ENCODE peak calls at places on chromosomes 2 and 18, in four cellular contexts. Z, K, L and R are unnamed samples.

GRCh38 chr2:72148975-72149555 is 1.4 kb upstream of the CYP26B1 start:
- DNase-seq in Z (no peak), K (peak), L (no peak), R (no peak)

GRCh38 chr18:5462227-5462626 is 81.6 kb downstream of the EPB41L3 start:
- DNase-seq in Z (no peak), K (no peak), L (no peak), R (peak)

GRCh38 chr2:28166956-28167355 is 225.7 kb upstream of the FOSL2 start:
- DNase-seq in Z (no peak), K (no peak), L (no peak), R (no peak)

GRCh38 chr2:171411791-171412483 is 21.9 kb downstream of the METTL8 start:
- DNase-seq in Z (no peak), K (no peak), L (no peak), R (no peak)

GRCh38 chr2:120994301-120994700 is 258.6 kb downstream of the GLI2 start:
- DNase-seq in Z (no peak), K (no peak), L (no peak), R (no peak)

GRCh38 chr2:47173986-47174730 is 19.1 kb upstream of the STPG4 start:
- DNase-seq in Z (no peak), K (no peak), L (no peak), R (no peak)

GRCh38 chr2:216904974-216905373 is 45.1 kb upstream of the TNP1 start:
- DNase-seq in Z (no peak), K (no peak), L (no peak), R (no peak)

GRCh38 chr2:29011650-29012060 is 30.6 kb downstream of the TOGARAM2 start:
- DNase-seq in Z (no peak), K (no peak), L (no peak), R (no peak)

GRCh38 chr18:3451166-3451988 is 1.4 kb downstream of the TGIF1 start:
- DNase-seq in Z (no peak), K (peak), L (no peak), R (peak)

GRCh38 chr18:3453540-3454364 is 3.8 kb downstream of the TGIF1 start:
- DNase-seq in Z (no peak), K (peak), L (no peak), R (no peak)

GRCh38 chr18:3452750-3453539 is 3.0 kb downstream of the TGIF1 start:
- DNase-seq in Z (no peak), K (peak), L (no peak), R (no peak)

GRCh38 chr18:3450358-3451107 is 561 bp downstream of the TGIF1 start:
- DNase-seq in Z (no peak), K (peak), L (no peak), R (no peak)

GRCh38 chr18:3451989-3452749 is 2.2 kb downstream of the TGIF1 start:
- DNase-seq in Z (no peak), K (peak), L (no peak), R (no peak)
- TF ChIP-seq SPI1 in Z (no peak), K (peak), L (no peak), R (no peak)

GRCh38 chr2:45836740-45837139 is 185.3 kb downstream of the PRKCE start:
- DNase-seq in Z (no peak), K (no peak), L (no peak), R (no peak)

GRCh38 chr2:45840481-45840880 is 189.0 kb downstream of the PRKCE start:
- DNase-seq in Z (no peak), K (no peak), L (no peak), R (no peak)

GRCh38 chr2:45841752-45842407 is 190.4 kb downstream of the PRKCE start:
- DNase-seq in Z (no peak), K (no peak), L (no peak), R (no peak)

GRCh38 chr2:45837812-45838341 is 186.4 kb downstream of the PRKCE start:
- DNase-seq in Z (no peak), K (no peak), L (no peak), R (no peak)

DNA sequence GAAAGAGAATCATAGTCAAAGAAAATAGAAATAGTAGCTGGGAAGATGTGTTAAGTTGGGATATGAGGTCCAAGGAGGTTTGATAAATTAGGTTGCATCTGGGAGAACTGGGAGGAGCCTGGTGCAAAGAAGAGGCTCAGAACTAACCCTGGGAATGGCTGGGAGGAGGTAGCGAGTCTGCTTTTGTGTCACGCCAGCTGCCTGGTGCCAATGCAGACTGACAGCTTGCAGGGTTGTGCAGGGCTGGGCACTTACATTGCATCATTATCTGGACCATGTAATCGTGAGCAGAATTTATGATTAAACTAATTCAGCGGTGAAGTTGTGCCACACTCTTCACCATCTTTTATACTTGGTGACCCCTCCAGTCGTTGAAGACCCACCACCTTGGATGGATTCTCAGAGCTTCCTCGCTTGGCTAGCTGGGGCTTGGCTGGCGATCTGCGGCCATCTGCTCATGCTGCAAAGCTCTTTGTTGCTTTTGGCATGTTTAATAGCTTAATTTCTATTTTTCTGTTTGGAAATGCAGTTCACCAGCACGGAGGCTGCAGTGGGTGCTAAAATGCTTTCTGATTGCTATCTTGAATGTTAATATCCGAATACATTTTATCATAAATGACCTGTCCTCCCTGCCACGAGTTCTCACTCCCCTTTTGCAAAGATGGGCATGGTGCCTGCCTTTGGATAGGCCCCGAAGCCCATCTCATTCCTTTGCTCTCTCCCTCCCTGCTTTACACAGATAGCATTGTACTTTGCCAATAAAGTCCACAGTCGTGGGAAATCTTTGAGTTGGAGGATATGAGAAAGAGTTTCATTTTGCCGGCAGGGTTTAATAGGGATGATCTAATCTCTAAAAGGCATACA is 188.1 kb downstream of the PRKCE start:
- DNase-seq in Z (no peak), K (no peak), L (no peak), R (no peak)
- TF ChIP-seq SPI1 in Z (no peak), K (no peak), L (no peak), R (no peak)

GRCh38 chr2:33417093-33417492 is 59.4 kb upstream of the RASGRP3 start:
- DNase-seq in Z (no peak), K (no peak), L (no peak), R (no peak)
- TF ChIP-seq SPI1 in Z (no peak), K (no peak), L (no peak), R (no peak)

GRCh38 chr2:12716250-12717190 is at the start of gene TRIB2:
- DNase-seq in Z (no peak), K (peak), L (peak), R (peak)

GRCh38 chr2:12719400-12720104 is 2.8 kb downstream of the TRIB2 start:
- DNase-seq in Z (no peak), K (no peak), L (no peak), R (no peak)

GRCh38 chr2:12717191-12717987 is 653 bp downstream of the TRIB2 start:
- DNase-seq in Z (no peak), K (peak), L (peak), R (peak)

GRCh38 chr2:12718662-12719399 is 2.1 kb downstream of the TRIB2 start:
- DNase-seq in Z (no peak), K (peak), L (no peak), R (no peak)

DNA sequence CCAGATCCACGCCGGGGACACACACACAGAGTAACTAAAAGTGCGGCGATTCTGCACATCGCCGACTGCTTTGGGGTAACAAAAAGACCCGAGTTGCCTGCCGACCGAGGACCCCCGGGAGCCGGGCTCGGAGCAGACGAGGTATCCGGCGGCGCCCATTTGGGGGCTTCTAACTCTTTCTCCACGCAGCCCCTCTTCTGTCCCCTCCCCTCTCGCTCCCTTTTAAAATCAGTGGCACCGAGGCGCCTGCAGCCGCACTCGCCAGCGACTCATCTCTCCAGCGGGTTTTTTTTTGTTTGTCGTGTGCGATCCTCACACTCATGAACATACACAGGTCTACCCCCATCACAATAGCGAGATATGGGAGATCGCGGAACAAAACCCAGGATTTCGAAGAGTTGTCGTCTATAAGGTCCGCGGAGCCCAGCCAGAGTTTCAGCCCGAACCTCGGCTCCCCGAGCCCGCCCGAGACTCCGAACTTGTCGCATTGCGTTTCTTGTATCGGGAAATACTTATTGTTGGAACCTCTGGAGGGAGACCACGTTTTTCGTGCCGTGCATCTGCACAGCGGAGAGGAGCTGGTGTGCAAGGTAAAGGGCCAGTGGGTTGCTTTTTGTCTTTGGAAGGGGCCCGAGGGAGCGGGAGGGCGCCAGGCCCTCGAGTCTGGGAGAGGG is 1.4 kb downstream of the TRIB2 start:
- DNase-seq in Z (no peak), K (peak), L (no peak), R (no peak)
- TF ChIP-seq SPI1 in Z (no peak), K (no peak), L (no peak), R (no peak)